ENCODE peak calls at places on chromosome 16, in six cellular contexts. F, X, J, P, E and B are unnamed samples.
A peak's percentile ranks its signal among the peaks of the same experiment; 100 is the strongest.

GRCh38 chr16:20887207-20887606 is 13.0 kb downstream of the DCUN1D3 start:
- DNase-seq in F (no peak), X (no peak), J (no peak), P (no peak), E (no peak), B (no peak)

GRCh38 chr16:57477531-57478202 is 8.6 kb downstream of the DOK4 start:
- DNase-seq in F (no peak), X (no peak), J (no peak), P (no peak), E (no peak), B (no peak)

GRCh38 chr16:31301708-31302400 is 42.1 kb downstream of the ITGAM start:
- DNase-seq in F (peak; percentile 9), X (no peak), J (no peak), P (no peak), E (peak; percentile 6), B (no peak)

GRCh38 chr16:53632526-53632925 is 71.1 kb downstream of the RPGRIP1L start:
- DNase-seq in F (no peak), X (no peak), J (no peak), P (no peak), E (no peak), B (peak; percentile 1)

GRCh38 chr16:82432261-82432660 is 194.5 kb upstream of the CDH13 start:
- DNase-seq in F (no peak), X (no peak), J (no peak), P (no peak), E (no peak), B (no peak)

GRCh38 chr16:88951501-88951900 is 25.5 kb downstream of the CBFA2T3 start:
- DNase-seq in F (no peak), X (no peak), J (no peak), P (no peak), E (no peak), B (no peak)

GRCh38 chr16:17470871-17471744 is at the start of gene XYLT1:
- DNase-seq in F (peak; percentile 62), X (no peak), J (peak; percentile 54), P (no peak), E (peak; percentile 95), B (no peak)

GRCh38 chr16:13919330-13919682 is 648 bp upstream of the ERCC4 start:
- DNase-seq in F (peak; percentile 23), X (no peak), J (peak; percentile 80), P (no peak), E (peak; percentile 70), B (peak; percentile 14)

GRCh38 chr16:49788505-49788904 is 67.4 kb downstream of the ZNF423 start:
- DNase-seq in F (no peak), X (peak; percentile 14), J (no peak), P (no peak), E (no peak), B (no peak)

GRCh38 chr16:54926166-54926838 is 4.4 kb upstream of the IRX5 start:
- DNase-seq in F (no peak), X (no peak), J (peak; percentile 2), P (no peak), E (no peak), B (peak; percentile 44)

GRCh38 chr16:4517812-4518211 is 20.8 kb downstream of the CDIP1 start:
- DNase-seq in F (no peak), X (no peak), J (peak; percentile 18), P (no peak), E (peak; percentile 39), B (no peak)

GRCh38 chr16:51638338-51639135 is 487.5 kb upstream of the SALL1 start:
- DNase-seq in F (no peak), X (no peak), J (no peak), P (no peak), E (no peak), B (no peak)

GRCh38 chr16:56610017-56610608 is 1.7 kb downstream of the MT2A start:
- DNase-seq in F (peak; percentile 62), X (no peak), J (no peak), P (no peak), E (peak; percentile 90), B (peak; percentile 96)

GRCh38 chr16:4011225-4011939 is 104.9 kb downstream of the ADCY9 start:
- DNase-seq in F (no peak), X (no peak), J (no peak), P (no peak), E (no peak), B (no peak)

GRCh38 chr16:30472328-30472942 is at the start of gene ITGAL:
- DNase-seq in F (peak; percentile 93), X (no peak), J (no peak), P (peak; percentile 68), E (no peak), B (no peak)

GRCh38 chr16:83549836-83550569 is 257.8 kb upstream of the HSBP1 start:
- DNase-seq in F (no peak), X (no peak), J (no peak), P (no peak), E (no peak), B (no peak)

GRCh38 chr16:3467920-3468319 is 24.4 kb downstream of the NAA60 start:
- DNase-seq in F (no peak), X (no peak), J (no peak), P (no peak), E (peak; percentile 58), B (no peak)

GRCh38 chr16:75420987-75421819 is 12.1 kb downstream of the CFDP1 start:
- DNase-seq in F (peak; percentile 22), X (no peak), J (no peak), P (no peak), E (peak; percentile 56), B (no peak)

GRCh38 chr16:16127469-16128116 is 95.7 kb downstream of the ABCC6 start:
- DNase-seq in F (peak; percentile 78), X (no peak), J (peak; percentile 77), P (peak; percentile 73), E (peak; percentile 72), B (peak; percentile 31)

GRCh38 chr16:82220541-82220940 is 50.5 kb upstream of the MPHOSPH6 start:
- DNase-seq in F (no peak), X (no peak), J (no peak), P (no peak), E (no peak), B (no peak)

GRCh38 chr16:50665128-50665878 is 15.8 kb downstream of the SNX20 start:
- DNase-seq in F (peak; percentile 88), X (peak; percentile 18), J (peak; percentile 87), P (peak; percentile 60), E (peak; percentile 68), B (peak; percentile 20)

GRCh38 chr16:67015317-67015731 is 13.6 kb upstream of the CBFB start:
- DNase-seq in F (no peak), X (no peak), J (no peak), P (no peak), E (no peak), B (no peak)

GRCh38 chr16:28561557-28562187 is 8.0 kb downstream of the SGF29 start:
- DNase-seq in F (no peak), X (no peak), J (no peak), P (no peak), E (no peak), B (no peak)

GRCh38 chr16:83344014-83344413 is 463.8 kb upstream of the HSBP1 start:
- DNase-seq in F (no peak), X (no peak), J (no peak), P (no peak), E (peak; percentile 94), B (peak; percentile 88)

GRCh38 chr16:88772871-88773811 is 11.9 kb downstream of the PIEZO1 start:
- DNase-seq in F (no peak), X (no peak), J (no peak), P (no peak), E (peak; percentile 97), B (peak; percentile 62)

GRCh38 chr16:66894055-66894454 is 13.7 kb downstream of the PDP2 start:
- DNase-seq in F (no peak), X (no peak), J (no peak), P (no peak), E (no peak), B (no peak)

GRCh38 chr16:2845116-2845515 is 12.9 kb downstream of the PRSS22 start:
- DNase-seq in F (no peak), X (no peak), J (no peak), P (no peak), E (no peak), B (no peak)

GRCh38 chr16:15440852-15441251 is 6.5 kb downstream of the BMERB1 start:
- DNase-seq in F (no peak), X (no peak), J (no peak), P (no peak), E (peak; percentile 29), B (peak; percentile 60)

GRCh38 chr16:87127061-87127765 is 190.0 kb downstream of the C16orf95 start:
- DNase-seq in F (no peak), X (no peak), J (no peak), P (no peak), E (peak; percentile 49), B (no peak)

GRCh38 chr16:2857451-2858244 is at the start of gene PRSS22:
- DNase-seq in F (no peak), X (no peak), J (peak; percentile 15), P (no peak), E (no peak), B (no peak)

GRCh38 chr16:61831351-61831933 is 204.8 kb downstream of the CDH8 start:
- DNase-seq in F (no peak), X (no peak), J (no peak), P (no peak), E (no peak), B (no peak)

GRCh38 chr16:24973771-24974461 is 41.3 kb downstream of the ARHGAP17 start:
- DNase-seq in F (no peak), X (no peak), J (no peak), P (no peak), E (no peak), B (no peak)

GRCh38 chr16:88473666-88474534 is 20.8 kb downstream of the ZFPM1 start:
- DNase-seq in F (no peak), X (no peak), J (no peak), P (no peak), E (peak; percentile 67), B (no peak)

GRCh38 chr16:81694494-81695285 is 84.4 kb upstream of the PLCG2 start:
- DNase-seq in F (no peak), X (no peak), J (no peak), P (no peak), E (no peak), B (no peak)

GRCh38 chr16:69917739-69918138 is 33.4 kb upstream of the CLEC18A start:
- DNase-seq in F (no peak), X (no peak), J (no peak), P (no peak), E (peak; percentile 94), B (peak; percentile 85)

GRCh38 chr16:12482821-12483220 is 320.9 kb downstream of the CPPED1 start:
- DNase-seq in F (no peak), X (no peak), J (no peak), P (no peak), E (no peak), B (no peak)

GRCh38 chr16:35414139-35414538 is 1954.7 kb downstream of the TP53TG3F start:
- DNase-seq in F (no peak), X (no peak), J (no peak), P (no peak), E (no peak), B (no peak)

GRCh38 chr16:82195917-82196494 is 26.0 kb upstream of the MPHOSPH6 start:
- DNase-seq in F (no peak), X (no peak), J (no peak), P (no peak), E (peak; percentile 10), B (peak; percentile 14)